ENCODE peak calls at places on chromosomes 1 and 21, in six cellular contexts. One of them, this sample, is unnamed.
A peak's percentile ranks its signal among the peaks of the same experiment; 100 is the strongest.

GRCh38 chr1:243564814-243565213 is 285.2 kb downstream of the AKT3 start:
- DNase-seq in H1: no peak
- DNase-seq in HepG2: no peak
- DNase-seq in SK-N-SH: no peak
- DNase-seq in A549: no peak
- DNase-seq in K562: no peak
- DNase-seq in this sample: no peak

GRCh38 chr1:97457446-97458089 is 463.3 kb downstream of the DPYD start:
- DNase-seq in H1: no peak
- DNase-seq in HepG2: no peak
- DNase-seq in SK-N-SH: peak; percentile 38
- DNase-seq in A549: no peak
- DNase-seq in K562: no peak
- DNase-seq in this sample: no peak

GRCh38 chr21:37257967-37258877 is 8.9 kb downstream of the VPS26C start:
- DNase-seq in H1: no peak
- DNase-seq in HepG2: peak; percentile 84
- DNase-seq in SK-N-SH: peak; percentile 74
- DNase-seq in A549: peak; percentile 38
- DNase-seq in K562: no peak
- DNase-seq in this sample: peak; percentile 87

GRCh38 chr1:216293673-216294072 is 129.6 kb downstream of the USH2A start:
- DNase-seq in H1: no peak
- DNase-seq in HepG2: no peak
- DNase-seq in SK-N-SH: no peak
- DNase-seq in A549: no peak
- DNase-seq in K562: no peak
- DNase-seq in this sample: no peak

GRCh38 chr1:245341738-245342137 is 187.0 kb downstream of the KIF26B start:
- DNase-seq in H1: no peak
- DNase-seq in HepG2: no peak
- DNase-seq in SK-N-SH: no peak
- DNase-seq in A549: no peak
- DNase-seq in K562: no peak
- DNase-seq in this sample: no peak

GRCh38 chr1:167532375-167532774 is 14.0 kb upstream of the CD247 start:
- DNase-seq in H1: no peak
- DNase-seq in HepG2: peak; percentile 89
- DNase-seq in SK-N-SH: no peak
- DNase-seq in A549: no peak
- DNase-seq in K562: no peak
- DNase-seq in this sample: no peak

GRCh38 chr1:91549041-91549735 is 48.5 kb downstream of the CDC7 start:
- DNase-seq in H1: no peak
- DNase-seq in HepG2: no peak
- DNase-seq in SK-N-SH: no peak
- DNase-seq in A549: no peak
- DNase-seq in K562: no peak
- DNase-seq in this sample: no peak

GRCh38 chr1:19065526-19066247 is 109.2 kb upstream of the IFFO2 start:
- DNase-seq in H1: no peak
- DNase-seq in HepG2: no peak
- DNase-seq in SK-N-SH: no peak
- DNase-seq in A549: no peak
- DNase-seq in K562: no peak
- DNase-seq in this sample: no peak

GRCh38 chr1:169137357-169137756 is 30.9 kb downstream of the ATP1B1 start:
- DNase-seq in H1: no peak
- DNase-seq in HepG2: no peak
- DNase-seq in SK-N-SH: no peak
- DNase-seq in A549: no peak
- DNase-seq in K562: no peak
- DNase-seq in this sample: no peak

GRCh38 chr1:211236633-211237321 is 22.4 kb upstream of the RCOR3 start:
- DNase-seq in H1: no peak
- DNase-seq in HepG2: no peak
- DNase-seq in SK-N-SH: no peak
- DNase-seq in A549: no peak
- DNase-seq in K562: no peak
- DNase-seq in this sample: no peak

GRCh38 chr21:44489962-44490361 is 34.7 kb downstream of the LRRC3 start:
- DNase-seq in H1: no peak
- DNase-seq in HepG2: no peak
- DNase-seq in SK-N-SH: no peak
- DNase-seq in A549: no peak
- DNase-seq in K562: peak; percentile 35
- DNase-seq in this sample: no peak

GRCh38 chr1:109113787-109114568 is at the start of gene ELAPOR1:
- DNase-seq in H1: no peak
- DNase-seq in HepG2: no peak
- DNase-seq in SK-N-SH: peak; percentile 74
- DNase-seq in A549: no peak
- DNase-seq in K562: no peak
- DNase-seq in this sample: no peak

GRCh38 chr1:241012708-241013340 is 344.2 kb downstream of the RGS7 start:
- DNase-seq in H1: peak; percentile 33
- DNase-seq in HepG2: no peak
- DNase-seq in SK-N-SH: no peak
- DNase-seq in A549: no peak
- DNase-seq in K562: no peak
- DNase-seq in this sample: no peak

GRCh38 chr1:164337885-164338284 is 221.1 kb upstream of the PBX1 start:
- DNase-seq in H1: no peak
- DNase-seq in HepG2: peak; percentile 3
- DNase-seq in SK-N-SH: no peak
- DNase-seq in A549: no peak
- DNase-seq in K562: no peak
- DNase-seq in this sample: no peak

GRCh38 chr1:198677027-198677426 is 38.2 kb downstream of the PTPRC start:
- DNase-seq in H1: no peak
- DNase-seq in HepG2: no peak
- DNase-seq in SK-N-SH: no peak
- DNase-seq in A549: no peak
- DNase-seq in K562: no peak
- DNase-seq in this sample: no peak

GRCh38 chr1:98783821-98784220 is 122.3 kb downstream of the SNX7 start:
- DNase-seq in H1: no peak
- DNase-seq in HepG2: no peak
- DNase-seq in SK-N-SH: no peak
- DNase-seq in A549: no peak
- DNase-seq in K562: no peak
- DNase-seq in this sample: no peak

GRCh38 chr1:191700922-191701321 is 457.3 kb upstream of the RGS18 start:
- DNase-seq in H1: no peak
- DNase-seq in HepG2: no peak
- DNase-seq in SK-N-SH: no peak
- DNase-seq in A549: no peak
- DNase-seq in K562: no peak
- DNase-seq in this sample: no peak

GRCh38 chr1:155645024-155645423 is 35.0 kb downstream of the MSTO1 start:
- DNase-seq in H1: no peak
- DNase-seq in HepG2: no peak
- DNase-seq in SK-N-SH: no peak
- DNase-seq in A549: no peak
- DNase-seq in K562: no peak
- DNase-seq in this sample: no peak

GRCh38 chr1:41468082-41468762 is 16.3 kb downstream of the EDN2 start:
- DNase-seq in H1: no peak
- DNase-seq in HepG2: no peak
- DNase-seq in SK-N-SH: no peak
- DNase-seq in A549: no peak
- DNase-seq in K562: no peak
- DNase-seq in this sample: no peak

GRCh38 chr1:171852273-171852672 is 11.0 kb downstream of the DNM3 start:
- DNase-seq in H1: no peak
- DNase-seq in HepG2: no peak
- DNase-seq in SK-N-SH: no peak
- DNase-seq in A549: no peak
- DNase-seq in K562: no peak
- DNase-seq in this sample: no peak

GRCh38 chr1:224621813-224622682 is 5.9 kb downstream of the CNIH3 start:
- DNase-seq in H1: no peak
- DNase-seq in HepG2: no peak
- DNase-seq in SK-N-SH: no peak
- DNase-seq in A549: no peak
- DNase-seq in K562: no peak
- DNase-seq in this sample: no peak

GRCh38 chr1:167328762-167329483 is 108.2 kb downstream of the POU2F1 start:
- DNase-seq in H1: no peak
- DNase-seq in HepG2: no peak
- DNase-seq in SK-N-SH: no peak
- DNase-seq in A549: no peak
- DNase-seq in K562: no peak
- DNase-seq in this sample: peak; percentile 84

GRCh38 chr1:50328552-50328951 is 94.7 kb downstream of the DMRTA2 start:
- DNase-seq in H1: no peak
- DNase-seq in HepG2: no peak
- DNase-seq in SK-N-SH: peak; percentile 85
- DNase-seq in A549: no peak
- DNase-seq in K562: no peak
- DNase-seq in this sample: no peak

GRCh38 chr1:50333595-50333974 is 89.7 kb downstream of the DMRTA2 start:
- DNase-seq in H1: peak; percentile 25
- DNase-seq in HepG2: no peak
- DNase-seq in SK-N-SH: peak; percentile 40
- DNase-seq in A549: peak; percentile 46
- DNase-seq in K562: peak; percentile 92
- DNase-seq in this sample: no peak

GRCh38 chr1:50326026-50326425 is 97.2 kb downstream of the DMRTA2 start:
- DNase-seq in H1: no peak
- DNase-seq in HepG2: no peak
- DNase-seq in SK-N-SH: no peak
- DNase-seq in A549: no peak
- DNase-seq in K562: no peak
- DNase-seq in this sample: no peak

GRCh38 chr1:50332941-50333594 is 90.2 kb downstream of the DMRTA2 start:
- DNase-seq in H1: peak; percentile 44
- DNase-seq in HepG2: peak; percentile 21
- DNase-seq in SK-N-SH: peak; percentile 90
- DNase-seq in A549: peak; percentile 56
- DNase-seq in K562: peak; percentile 88
- DNase-seq in this sample: no peak

DNA sequence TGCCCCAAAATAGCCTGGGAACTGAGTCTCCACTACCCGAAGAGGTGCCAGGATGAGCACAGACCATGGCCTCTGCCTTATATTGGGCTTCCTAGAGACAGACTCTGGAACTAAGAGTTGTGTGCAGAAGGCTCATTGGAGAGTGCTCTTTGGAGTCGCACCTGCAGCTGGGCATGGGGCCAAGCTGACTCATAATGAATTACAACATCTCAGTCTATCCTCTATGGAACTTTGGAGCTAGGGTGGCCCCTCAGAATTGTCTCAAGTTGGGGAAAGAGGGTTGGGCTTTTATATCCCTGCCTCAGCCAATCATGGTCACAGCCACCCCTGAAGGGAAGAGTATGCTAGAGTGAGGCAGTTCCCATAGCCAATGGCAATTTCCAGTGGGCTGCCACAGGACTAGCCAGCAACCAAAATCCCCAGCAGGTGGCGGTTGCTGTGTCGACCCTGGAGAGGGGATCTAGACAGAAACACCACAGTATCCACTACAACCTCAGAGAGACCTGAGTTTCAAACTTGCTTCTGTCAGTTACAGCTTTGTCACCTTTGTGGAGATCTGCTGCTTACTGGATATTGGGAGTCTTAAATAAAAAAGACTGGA is 93.8 kb downstream of the DMRTA2 start:
- DNase-seq in H1: no peak
- DNase-seq in HepG2: no peak
- DNase-seq in SK-N-SH: peak; percentile 33
- DNase-seq in A549: no peak
- DNase-seq in K562: no peak
- DNase-seq in this sample: no peak
- TF ChIP-seq MAX in H1: no peak
- TF ChIP-seq MAX in HepG2: no peak
- TF ChIP-seq MAX in SK-N-SH: no peak
- TF ChIP-seq MAX in A549: no peak
- TF ChIP-seq MAX in K562: no peak
- TF ChIP-seq MAX in this sample: no peak

GRCh38 chr1:15038232-15039016 is 115.1 kb upstream of the TMEM51 start:
- DNase-seq in H1: no peak
- DNase-seq in HepG2: peak; percentile 61
- DNase-seq in SK-N-SH: peak; percentile 55
- DNase-seq in A549: no peak
- DNase-seq in K562: peak; percentile 62
- DNase-seq in this sample: no peak
- TF ChIP-seq RFX5 in H1: no peak
- TF ChIP-seq RFX5 in HepG2: no peak
- TF ChIP-seq RFX5 in SK-N-SH: no peak
- TF ChIP-seq RFX5 in A549: no peak
- TF ChIP-seq RFX5 in K562: no peak
- TF ChIP-seq RFX5 in this sample: no peak

DNA sequence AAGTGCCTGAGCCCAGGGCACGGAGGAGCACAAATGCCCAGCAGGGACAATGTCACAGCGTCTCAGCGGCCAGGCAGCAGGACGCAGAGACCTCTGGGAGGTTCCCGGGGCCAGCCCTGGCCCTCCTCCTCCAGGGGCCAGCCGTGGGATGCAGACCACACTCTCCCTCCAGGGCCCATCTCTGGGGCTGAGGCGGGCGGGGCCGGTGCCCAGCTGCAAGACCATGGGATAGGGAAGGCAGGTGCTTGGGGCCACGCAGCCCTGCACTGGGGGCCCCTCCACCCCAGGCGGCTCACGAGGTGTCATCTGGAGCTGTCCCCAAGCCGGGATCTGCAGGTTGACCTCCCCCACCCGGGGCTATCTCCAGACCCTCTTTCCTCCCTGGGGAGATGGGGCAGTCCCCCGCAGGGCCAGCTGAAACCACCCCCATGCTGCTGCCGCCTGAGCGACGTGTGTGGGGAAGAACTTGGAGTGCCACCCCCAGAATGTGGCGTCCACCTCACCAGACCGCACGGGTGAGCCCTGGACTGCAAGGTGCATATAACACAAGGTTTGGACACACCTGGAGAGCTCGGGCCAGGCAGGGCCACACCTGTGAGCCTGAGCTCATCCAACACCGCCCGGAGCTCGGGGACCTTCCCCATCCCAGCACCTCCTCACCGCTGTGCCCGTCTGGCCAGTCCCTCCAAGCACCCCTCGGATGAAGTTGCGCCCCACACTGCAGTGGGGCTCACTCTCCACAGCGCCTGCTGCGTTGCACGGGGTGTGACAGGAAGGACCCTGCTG is 4.1 kb upstream of the TTLL10 start:
- DNase-seq in H1: no peak
- DNase-seq in HepG2: no peak
- DNase-seq in SK-N-SH: no peak
- DNase-seq in A549: no peak
- DNase-seq in K562: peak; percentile 57
- DNase-seq in this sample: no peak
- TF ChIP-seq MAX in H1: no peak
- TF ChIP-seq MAX in HepG2: no peak
- TF ChIP-seq MAX in SK-N-SH: no peak
- TF ChIP-seq MAX in A549: no peak
- TF ChIP-seq MAX in K562: no peak
- TF ChIP-seq MAX in this sample: no peak

DNA sequence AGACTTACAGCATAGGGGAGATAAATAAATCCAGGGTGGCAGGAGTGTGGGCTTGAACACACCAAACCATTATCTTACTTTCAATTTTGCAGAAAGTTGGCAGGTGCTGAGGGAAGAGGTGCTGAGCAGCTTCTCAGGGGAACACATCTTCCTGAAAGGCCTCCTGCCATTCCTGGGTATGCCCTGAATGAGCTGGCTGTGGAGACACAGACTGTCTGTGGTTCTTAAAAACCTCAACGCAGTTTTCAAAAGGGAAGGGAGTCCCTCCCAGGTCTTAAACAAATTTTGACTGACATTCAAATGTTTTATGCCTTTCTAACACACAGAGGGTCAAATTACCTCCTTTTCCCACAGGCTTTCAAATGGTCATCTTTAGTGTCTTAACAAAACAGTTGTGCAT is 166.9 kb downstream of the TNFSF18 start:
- DNase-seq in H1: no peak
- DNase-seq in HepG2: no peak
- DNase-seq in SK-N-SH: no peak
- DNase-seq in A549: no peak
- DNase-seq in K562: no peak
- DNase-seq in this sample: no peak
- TF ChIP-seq RFX5 in H1: no peak
- TF ChIP-seq RFX5 in HepG2: no peak
- TF ChIP-seq RFX5 in SK-N-SH: no peak
- TF ChIP-seq RFX5 in A549: no peak
- TF ChIP-seq RFX5 in K562: no peak
- TF ChIP-seq RFX5 in this sample: no peak